ENCODE peak calls at places on chromosomes 3 and 15, in four cellular contexts. K is IMR-90, U is endothelial cell of umbilical vein, Y is K562. Q is an unnamed sample.

GRCh38 chr15:44790215-44790614 is 53.9 kb downstream of the TRIM69 start:
- DNase-seq in U (no peak), Y (no peak), K (no peak), Q (no peak)

GRCh38 chr3:13451301-13451673 is 28.8 kb upstream of the HDAC11 start:
- DNase-seq in U (no peak), Y (no peak), K (peak; percentile 7), Q (no peak)

GRCh38 chr3:197854596-197855343 is 63.7 kb downstream of the LRCH3 start:
- DNase-seq in K (peak; percentile 99), U (peak; percentile 5), Y (no peak), Q (no peak)

GRCh38 chr15:23860846-23861245 is 173.7 kb upstream of the NDN start:
- DNase-seq in U (no peak), K (no peak), Y (no peak), Q (no peak)

GRCh38 chr15:101723161-101723873 is 956 bp downstream of the TARS3 start:
- DNase-seq in U (peak; percentile 32), Y (peak; percentile 23), K (peak; percentile 26), Q (peak; percentile 82)

GRCh38 chr3:133548090-133548489 is 25.4 kb upstream of the CDV3 start:
- DNase-seq in Y (no peak), U (no peak), K (peak; percentile 40), Q (no peak)

GRCh38 chr3:128095222-128095703 is 28.3 kb downstream of the RUVBL1 start:
- DNase-seq in U (peak; percentile 83), Y (peak; percentile 62), K (peak; percentile 83), Q (no peak)

GRCh38 chr3:44568561-44568960 is 13.6 kb downstream of the ZKSCAN7 start:
- DNase-seq in Y (no peak), K (peak; percentile 84), U (no peak), Q (no peak)

GRCh38 chr15:48537277-48538113 is 108.0 kb downstream of the FBN1 start:
- DNase-seq in U (no peak), K (peak; percentile 52), Y (no peak), Q (no peak)

GRCh38 chr15:82921242-82921641 is 31.3 kb downstream of the HOMER2 start:
- DNase-seq in K (no peak), U (no peak), Y (peak; percentile 22), Q (no peak)

GRCh38 chr15:59941612-59942011 is 62.5 kb upstream of the FOXB1 start:
- DNase-seq in K (no peak), Y (no peak), U (no peak), Q (no peak)

GRCh38 chr3:169173231-169173630 is 490.3 kb downstream of the MECOM start:
- DNase-seq in Y (no peak), K (no peak), U (no peak), Q (no peak)

DNA sequence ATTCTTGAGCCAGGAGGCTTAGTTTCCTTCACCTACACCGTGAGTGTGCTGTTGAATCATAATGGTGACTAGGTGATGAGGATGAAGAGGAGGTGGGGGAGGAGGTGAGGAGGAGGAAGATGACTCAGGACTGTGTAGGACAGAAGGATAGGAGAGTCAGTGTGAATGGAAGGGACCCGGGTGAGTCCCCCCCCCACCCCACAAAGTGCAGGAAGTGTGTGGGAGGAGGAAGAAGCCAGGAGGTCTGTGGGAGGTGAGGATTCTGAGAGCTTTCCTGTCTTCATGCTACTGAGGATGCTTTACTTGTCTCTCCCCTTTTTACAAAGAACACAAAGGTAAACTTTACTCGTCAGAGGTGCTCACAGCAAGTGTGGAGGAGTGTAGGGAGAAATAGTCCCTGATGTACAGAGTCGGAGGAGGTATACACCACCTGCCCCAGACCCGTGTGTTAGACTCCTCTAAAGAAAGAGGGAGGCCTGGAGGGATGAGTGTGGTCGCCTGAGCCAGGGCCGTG is 3.8 kb downstream of the TAGLN3 start:
- DNase-seq in K (peak; percentile 81), U (peak; percentile 8), Y (peak; percentile 16), Q (no peak)
- TF ChIP-seq FOS in K (peak; percentile 65), U (peak; percentile 80), Y (no peak), Q (no peak)

DNA sequence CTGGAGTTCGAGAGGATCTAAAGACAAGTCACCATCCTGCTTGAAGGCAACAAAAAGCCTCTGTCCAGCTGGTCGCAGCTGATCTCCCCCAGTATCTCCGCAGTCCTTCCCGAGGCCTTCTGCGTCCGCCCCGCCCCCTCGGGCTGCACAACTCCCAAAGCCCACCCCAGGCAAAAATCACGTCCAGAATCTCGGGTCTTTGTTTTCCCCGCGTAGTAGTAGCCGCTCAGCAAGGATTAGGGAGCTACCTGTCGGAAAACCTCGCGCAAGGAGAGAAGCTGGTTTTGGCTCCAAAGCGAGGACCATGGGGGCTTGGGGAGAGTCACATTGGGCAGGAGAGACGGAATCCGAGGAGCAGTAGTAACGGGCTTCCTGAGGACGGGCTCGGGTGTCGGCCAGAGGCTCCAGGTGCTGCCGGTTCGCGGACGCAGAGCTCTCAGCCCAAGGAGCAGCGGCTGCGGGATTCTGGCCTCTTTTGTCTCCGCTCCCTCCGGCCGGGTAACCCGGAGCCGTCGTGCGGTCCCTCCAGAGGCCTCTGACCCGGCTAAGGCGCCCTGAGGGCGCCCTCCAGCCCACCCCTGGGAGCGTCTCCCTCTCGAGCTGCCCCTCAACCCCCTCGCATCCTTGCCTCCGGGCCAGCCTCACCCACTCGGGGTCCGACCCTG is 401 bp downstream of the ZSCAN29 start:
- DNase-seq in Y (peak; percentile 63), U (peak; percentile 48), K (peak; percentile 47), Q (no peak)
- TF ChIP-seq FOS in Y (no peak), U (no peak), K (no peak), Q (no peak)

GRCh38 chr3:10291139-10291500 is 1.6 kb downstream of the GHRL start:
- DNase-seq in U (no peak), K (no peak), Y (no peak), Q (no peak)
- TF ChIP-seq FOS in U (no peak), K (no peak), Y (no peak), Q (no peak)

GRCh38 chr3:138249636-138250035 is 62.5 kb downstream of the ARMC8 start:
- DNase-seq in K (no peak), Y (no peak), U (no peak), Q (no peak)

GRCh38 chr3:138257986-138258385 is 70.9 kb downstream of the ARMC8 start:
- DNase-seq in Y (no peak), U (no peak), K (no peak), Q (no peak)

GRCh38 chr3:138256022-138256421 is 68.9 kb downstream of the ARMC8 start:
- DNase-seq in K (no peak), U (no peak), Y (no peak), Q (no peak)

GRCh38 chr3:138253609-138254008 is 66.5 kb downstream of the ARMC8 start:
- DNase-seq in Y (no peak), U (no peak), K (peak; percentile 3), Q (no peak)

DNA sequence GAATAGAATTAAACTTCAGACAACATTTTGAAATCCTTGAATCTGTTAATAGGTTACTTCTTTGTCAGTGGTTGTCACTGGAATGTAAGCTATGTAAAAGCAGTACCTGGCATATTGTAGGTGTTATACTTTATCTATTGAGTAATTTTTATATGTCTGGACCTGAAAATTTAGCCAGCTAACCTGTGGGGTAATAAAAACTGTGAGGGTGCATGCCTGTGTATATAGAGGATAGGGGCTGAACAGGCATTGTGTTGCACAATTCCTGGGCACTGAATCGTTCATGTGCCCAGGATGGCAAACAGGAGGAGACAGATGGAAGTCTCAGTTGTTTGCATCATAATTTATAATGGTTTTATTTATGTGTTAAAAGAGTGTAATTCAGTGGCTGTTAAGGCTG is 67.1 kb downstream of the ARMC8 start:
- DNase-seq in U (no peak), K (no peak), Y (no peak), Q (no peak)
- TF ChIP-seq FOS in U (no peak), K (no peak), Y (no peak), Q (no peak)

DNA sequence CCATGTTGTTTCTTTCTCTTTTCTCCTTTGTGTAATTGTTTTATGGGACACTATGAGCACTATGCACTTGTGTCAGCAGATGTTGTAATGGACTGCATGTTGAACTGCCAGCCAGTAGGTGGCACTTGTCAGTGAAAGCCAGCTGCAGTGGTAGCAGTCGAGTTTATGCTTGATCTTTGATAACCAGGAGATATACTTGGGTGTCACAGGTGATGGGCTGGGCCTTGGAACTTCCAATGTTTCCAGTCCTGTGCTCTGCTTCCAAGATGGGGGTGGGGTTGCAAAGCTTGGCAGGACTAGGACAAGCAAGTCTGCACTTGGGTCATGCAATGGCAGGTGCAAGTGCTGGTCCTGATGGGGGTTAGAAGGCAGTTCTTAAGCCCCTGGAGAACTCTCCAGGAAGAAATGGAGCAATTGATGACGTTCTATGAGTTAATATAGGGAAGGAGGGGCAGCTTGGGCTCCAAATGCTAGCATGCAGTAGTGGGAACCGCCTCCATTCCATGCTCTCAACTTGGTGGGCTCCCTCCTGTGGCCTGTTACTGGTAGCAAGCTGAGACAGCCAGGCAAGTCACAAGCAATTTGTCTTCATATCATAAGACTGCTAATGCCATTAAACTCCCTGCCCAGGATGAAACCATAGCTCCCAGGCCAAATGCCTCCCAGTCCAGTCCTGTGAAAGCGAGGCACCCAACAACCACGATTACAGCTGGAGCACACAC is 287.3 kb downstream of the CGGBP1 start:
- DNase-seq in U (peak; percentile 52), K (peak; percentile 1), Y (peak; percentile 40), Q (peak; percentile 8)
- TF ChIP-seq FOS in U (no peak), K (no peak), Y (no peak), Q (no peak)

GRCh38 chr3:157452097-157452496 is 15.4 kb downstream of the PTX3 start:
- DNase-seq in U (peak; percentile 54), Y (no peak), K (no peak), Q (no peak)
- TF ChIP-seq FOS in U (no peak), Y (no peak), K (no peak), Q (no peak)

GRCh38 chr15:85592148-85592547 is 202.6 kb downstream of the KLHL25 start:
- DNase-seq in Y (no peak), U (peak; percentile 93), K (peak; percentile 86), Q (no peak)
- TF ChIP-seq FOS in Y (no peak), U (peak; percentile 34), K (no peak), Q (no peak)

GRCh38 chr15:61685971-61686370 is 374.3 kb downstream of the VPS13C start:
- DNase-seq in Y (no peak), U (no peak), K (no peak), Q (no peak)
- TF ChIP-seq FOS in Y (no peak), U (no peak), K (no peak), Q (no peak)

GRCh38 chr3:144257381-144257780 is 285.8 kb downstream of the DIPK2A start:
- DNase-seq in U (no peak), Y (no peak), K (no peak), Q (no peak)
- TF ChIP-seq FOS in U (no peak), Y (no peak), K (no peak), Q (no peak)

Q was measured in GM12878.